ENCODE peak calls at places on chromosomes 6 and 20, in nine cellular contexts. K is GM23248; Z is GM13976; Q is T follicular helper cell; X is progenitor cell of endocrine pancreas; G is nucleus accumbens; U is NCI-H2081; T is stimulated activated CD4-positive, alpha-beta T cell treated with anti-CD3 and anti-CD28 coated beads, Interleukin-2, amount 100 ng/mL, for 48 hours; R is coronary artery. V is an unnamed sample.

GRCh38 chr20:33909331-33909921 is 84.3 kb upstream of the RALY start:
- DNase-seq in K (peak; percentile 78), T (no peak), Q (no peak), X (no peak), U (no peak), R (no peak), G (no peak), Z (no peak), V (no peak)

GRCh38 chr20:45016089-45016641 is 49.9 kb downstream of the STK4 start:
- DNase-seq in G (no peak), U (no peak), R (no peak), Z (no peak), X (no peak), K (peak; percentile 49), T (no peak), Q (no peak), V (no peak)

GRCh38 chr20:50450961-50451752 is 59.0 kb upstream of the PTPN1 start:
- DNase-seq in K (peak; percentile 73), R (no peak), G (no peak), U (no peak), Z (peak; percentile 61), X (no peak), T (no peak), Q (no peak), V (no peak)

GRCh38 chr6:87623248-87623647 is 33.3 kb downstream of the ORC3 start:
- DNase-seq in X (no peak), Q (no peak), K (peak; percentile 44), G (no peak), U (no peak), Z (no peak), T (no peak), R (no peak), V (no peak)

GRCh38 chr6:149560736-149561135 is 5.4 kb upstream of the GINM1 start:
- DNase-seq in X (no peak), T (no peak), R (no peak), G (no peak), U (no peak), Q (no peak), K (peak; percentile 39), Z (no peak), V (no peak)

GRCh38 chr6:169800116-169800667 is 48.8 kb downstream of the ERMARD start:
- DNase-seq in R (peak; percentile 68), Q (no peak), Z (no peak), T (no peak), G (no peak), K (peak; percentile 44), X (no peak), U (no peak), V (no peak)

GRCh38 chr6:56550307-56550706 is 92.4 kb downstream of the DST start:
- DNase-seq in U (no peak), Z (no peak), X (no peak), K (peak; percentile 41), G (no peak), Q (no peak), T (no peak), R (no peak), V (no peak)

GRCh38 chr6:150079604-150080003 is 10.7 kb upstream of the ULBP3 start:
- DNase-seq in G (no peak), R (peak; percentile 52), T (no peak), Q (no peak), K (no peak), X (no peak), Z (no peak), U (no peak), V (no peak)

GRCh38 chr6:82712826-82713225 is 349.2 kb downstream of the TPBG start:
- DNase-seq in T (no peak), X (no peak), U (no peak), Q (no peak), Z (peak; percentile 42), G (no peak), K (peak; percentile 32), R (no peak), V (no peak)

GRCh38 chr20:31869942-31870702 is at the start of the genes DUSP15 and TTLL9:
- DNase-seq in X (peak; percentile 68), Z (peak; percentile 61), R (no peak), K (peak; percentile 49), Q (no peak), T (no peak), G (peak; percentile 70), U (no peak), V (peak; percentile 77)

GRCh38 chr6:161076211-161076677 is 84.7 kb downstream of the MAP3K4 start:
- DNase-seq in X (no peak), K (no peak), Z (no peak), U (no peak), T (no peak), G (no peak), Q (peak; percentile 49), R (no peak), V (no peak)

GRCh38 chr6:4402477-4402976 is 267.2 kb upstream of the ECI2 start:
- DNase-seq in Q (no peak), G (no peak), T (no peak), R (no peak), X (no peak), U (no peak), Z (no peak), K (peak; percentile 93), V (no peak)

GRCh38 chr6:82217014-82217621 is 30.4 kb downstream of the IBTK start:
- DNase-seq in G (no peak), X (no peak), U (no peak), T (no peak), K (no peak), R (no peak), Q (no peak), Z (peak; percentile 25), V (no peak)

GRCh38 chr20:63167026-63167917 is 48.7 kb downstream of the YTHDF1 start:
- DNase-seq in Z (peak; percentile 76), X (no peak), U (no peak), Q (no peak), K (peak; percentile 33), T (no peak), R (no peak), G (no peak), V (no peak)

GRCh38 chr6:149901444-149902140 is 3.7 kb upstream of the RAET1E start:
- DNase-seq in X (no peak), K (no peak), U (no peak), T (no peak), Q (no peak), R (no peak), G (no peak), Z (no peak), V (no peak)

GRCh38 chr20:23111944-23112342 is 25.8 kb upstream of the CD93 start:
- DNase-seq in K (no peak), X (no peak), R (no peak), Z (no peak), U (no peak), G (no peak), Q (no peak), T (no peak), V (no peak)

GRCh38 chr20:3046677-3047462 is 1.0 kb downstream of the MRPS26 start:
- DNase-seq in X (peak; percentile 22), R (no peak), Q (no peak), G (peak; percentile 60), Z (peak; percentile 50), U (peak; percentile 67), K (no peak), T (no peak), V (no peak)

GRCh38 chr20:9515761-9516657 is 1.6 kb downstream of the LAMP5 start:
- DNase-seq in U (no peak), Z (no peak), G (peak; percentile 45), R (no peak), Q (no peak), X (no peak), K (no peak), T (no peak), V (no peak)

GRCh38 chr20:49889245-49889942 is 25.9 kb downstream of the SPATA2 start:
- DNase-seq in G (no peak), Q (no peak), X (no peak), U (no peak), T (no peak), R (peak; percentile 64), K (no peak), Z (no peak), V (no peak)

GRCh38 chr20:17650816-17651760 is 31.0 kb downstream of the RRBP1 start:
- DNase-seq in Q (no peak), T (no peak), X (no peak), G (no peak), U (no peak), K (peak; percentile 84), Z (peak; percentile 19), R (no peak), V (no peak)

GRCh38 chr20:33670715-33671499 is 3.3 kb downstream of the NECAB3 start:
- DNase-seq in T (no peak), Q (no peak), U (no peak), X (no peak), Z (no peak), K (no peak), R (no peak), G (no peak), V (no peak)

GRCh38 chr20:19918965-19919329 is 98.2 kb upstream of the NAA20 start:
- DNase-seq in T (no peak), K (no peak), R (no peak), G (no peak), U (no peak), Z (no peak), X (no peak), Q (no peak), V (no peak)

GRCh38 chr20:22776369-22776768 is 192.0 kb upstream of the FOXA2 start:
- DNase-seq in Z (no peak), G (no peak), U (no peak), R (no peak), X (no peak), T (no peak), K (peak; percentile 5), Q (no peak), V (no peak)

GRCh38 chr20:16472045-16472872 is 101.0 kb downstream of the KIF16B start:
- DNase-seq in Z (no peak), T (no peak), X (no peak), R (no peak), U (no peak), G (no peak), Q (no peak), K (peak; percentile 13), V (no peak)

GRCh38 chr6:35259946-35260626 is 551 bp downstream of the ZNF76 start:
- DNase-seq in R (peak; percentile 85), X (peak; percentile 66), Q (peak; percentile 72), T (peak; percentile 59), Z (peak; percentile 88), U (peak; percentile 40), G (peak; percentile 46), K (peak; percentile 46), V (no peak)

GRCh38 chr6:157667211-157668033 is 155.6 kb upstream of the SNX9 start:
- DNase-seq in K (peak; percentile 87), R (no peak), X (peak; percentile 26), Q (peak; percentile 10), G (peak; percentile 47), U (peak; percentile 51), Z (peak; percentile 74), T (peak; percentile 47), V (no peak)

GRCh38 chr6:83511901-83512681 is at the start of gene PRSS35:
- DNase-seq in Q (no peak), U (no peak), Z (peak; percentile 48), G (peak; percentile 48), T (peak; percentile 6), R (peak; percentile 81), X (peak; percentile 56), K (peak; percentile 66), V (peak; percentile 52)

GRCh38 chr6:80454197-80454596 is 347.7 kb downstream of the BCKDHB start:
- DNase-seq in G (no peak), Q (no peak), T (no peak), Z (peak; percentile 7), X (no peak), R (no peak), K (peak; percentile 98), U (no peak), V (no peak)

GRCh38 chr6:74780831-74781230 is 425.0 kb downstream of the COL12A1 start:
- DNase-seq in X (no peak), Z (no peak), R (no peak), U (no peak), G (no peak), K (no peak), T (no peak), Q (no peak), V (no peak)

GRCh38 chr6:133769463-133769862 is 119.5 kb upstream of the TCF21 start:
- DNase-seq in R (no peak), G (no peak), U (no peak), K (no peak), Z (no peak), X (no peak), Q (no peak), T (no peak), V (no peak)

GRCh38 chr6:107132330-107132954 is 17.1 kb upstream of the BEND3 start:
- DNase-seq in G (no peak), K (peak; percentile 57), Q (no peak), R (no peak), X (no peak), Z (no peak), T (no peak), U (peak; percentile 1), V (no peak)